ENCODE peak calls at places on chromosomes 4 and X, in four cellular contexts. I is stimulated activated CD4-positive, alpha-beta T cell treated with anti-CD3 and anti-CD28 coated beads, TNF-alpha, amount 100 ng/mL, for 24 hours; D is GM04503; C is effector memory CD8-positive, alpha-beta T cell. J is an unnamed sample.

GRCh38 chrX:38215141-38215540 is 5.5 kb downstream of the SRPX start:
- DNase-seq in I (no peak), D (peak), C (no peak), J (no peak)

GRCh38 chr4:25437951-25438350 is 60.9 kb downstream of the ANAPC4 start:
- DNase-seq in I (no peak), D (no peak), C (no peak), J (no peak)

GRCh38 chr4:153418114-153418513 is 48.0 kb upstream of the TMEM131L start:
- DNase-seq in I (no peak), D (no peak), C (no peak), J (no peak)

GRCh38 chr4:183444953-183445543 is 612 bp downstream of the CDKN2AIP start:
- DNase-seq in I (peak), D (no peak), C (no peak), J (peak)

GRCh38 chrX:151985955-151986354 is 11.5 kb upstream of the GABRE start:
- DNase-seq in I (no peak), D (no peak), C (no peak), J (no peak)

GRCh38 chr4:10085828-10086505 is 30.6 kb downstream of the WDR1 start:
- DNase-seq in I (no peak), D (no peak), C (no peak), J (no peak)

GRCh38 chr4:42371306-42372063 is 25.8 kb upstream of the SHISA3 start:
- DNase-seq in I (no peak), D (no peak), C (no peak), J (no peak)

GRCh38 chrX:19839770-19840254 is 47.6 kb downstream of the SH3KBP1 start:
- DNase-seq in I (no peak), D (no peak), C (no peak), J (no peak)

GRCh38 chr4:143668930-143669553 is 31.4 kb downstream of the FREM3 start:
- DNase-seq in I (no peak), D (no peak), C (no peak), J (no peak)

GRCh38 chr4:8651661-8652180 is 59.2 kb downstream of the CPZ start:
- DNase-seq in I (no peak), D (no peak), C (no peak), J (no peak)

GRCh38 chr4:54746228-54746627 is 88.5 kb downstream of the KIT start:
- DNase-seq in I (no peak), D (peak), C (no peak), J (no peak)

GRCh38 chr4:187612211-187612780 is 383.3 kb upstream of the ZFP42 start:
- DNase-seq in I (no peak), D (no peak), C (no peak), J (no peak)

J was measured in activated CD4-positive, alpha-beta T cell treated with anti-CD3 and anti-CD28 coated beads for 24 hours.